ENCODE peak calls at places on chromosomes 11 and 22, in four cellular contexts. Z is endothelial cell, S is head of caudate nucleus, G is iPS-NIHi11. I is an unnamed sample.

GRCh38 chr11:3094223-3094824 is 37.1 kb upstream of the CARS1 start:
- DNase-seq in Z (no peak), S (no peak), G (no peak), I (no peak)

GRCh38 chr11:117281159-117281558 is 10.0 kb upstream of the BACE1-AS start:
- DNase-seq in Z (no peak), S (no peak), G (no peak), I (peak)

GRCh38 chr11:109000531-109000930 is 335.7 kb downstream of the DDX10 start:
- DNase-seq in Z (no peak), S (no peak), G (no peak), I (no peak)

GRCh38 chr11:112884012-112884767 is 77.0 kb upstream of the NCAM1 start:
- DNase-seq in Z (no peak), S (no peak), G (no peak), I (no peak)

GRCh38 chr11:58059011-58059358 is 28.2 kb downstream of the OR6Q1 start:
- DNase-seq in Z (no peak), S (no peak), G (peak), I (peak)

GRCh38 chr22:41833369-41834004 is 582 bp downstream of the SREBF2 start:
- DNase-seq in Z (peak), S (peak), G (peak), I (no peak)

GRCh38 chr22:30021881-30022619 is 58.2 kb upstream of the HORMAD2 start:
- DNase-seq in Z (no peak), S (no peak), G (no peak), I (no peak)

GRCh38 chr11:121521145-121522042 is 68.6 kb upstream of the SORL1-AS1 start:
- DNase-seq in Z (no peak), S (no peak), G (no peak), I (no peak)

GRCh38 chr22:43378011-43378704 is 33.7 kb upstream of the MPPED1 start:
- DNase-seq in Z (no peak), S (no peak), G (no peak), I (peak)

GRCh38 chr11:40434941-40435340 is 1024.5 kb downstream of the LRRC4C start:
- DNase-seq in Z (no peak), S (no peak), G (no peak), I (no peak)

GRCh38 chr11:61967924-61968757 is 707 bp upstream of the FTH1 start:
- DNase-seq in Z (peak), S (peak), G (no peak), I (peak)

GRCh38 chr22:19178065-19178658 is 374 bp downstream of the SLC25A1 start:
- DNase-seq in Z (peak), S (no peak), G (peak), I (peak)

GRCh38 chr22:45649809-45650208 is 21.8 kb upstream of the ATXN10 start:
- DNase-seq in Z (no peak), S (no peak), G (no peak), I (no peak)

GRCh38 chr11:66082936-66083698 is 13.0 kb downstream of the PACS1 start:
- DNase-seq in Z (no peak), S (no peak), G (no peak), I (no peak)

GRCh38 chr11:73143126-73143838 is 1.2 kb upstream of the FCHSD2 start:
- DNase-seq in Z (no peak), S (no peak), G (no peak), I (no peak)

GRCh38 chr22:47063071-47063509 is 300.6 kb downstream of the TBC1D22A start:
- DNase-seq in Z (no peak), S (no peak), G (no peak), I (no peak)

GRCh38 chr11:5596611-5597201 is at the start of gene TRIM6:
- DNase-seq in Z (peak), S (no peak), G (peak), I (peak)

GRCh38 chr11:21635359-21635758 is 557.5 kb upstream of the ANO5 start:
- DNase-seq in Z (no peak), S (no peak), G (no peak), I (no peak)

GRCh38 chr22:42151924-42152635 is 21.5 kb upstream of the CYP2D6 start:
- DNase-seq in Z (no peak), S (no peak), G (peak), I (no peak)

GRCh38 chr22:47393191-47393590 is 630.7 kb downstream of the TBC1D22A start:
- DNase-seq in Z (no peak), S (no peak), G (no peak), I (no peak)

GRCh38 chr22:31268281-31268680 is 24.0 kb downstream of the PIK3IP1 start:
- DNase-seq in Z (no peak), S (no peak), G (no peak), I (no peak)

GRCh38 chr11:74485868-74486267 is 7.7 kb downstream of the LIPT2 start:
- DNase-seq in Z (no peak), S (no peak), G (no peak), I (peak)

GRCh38 chr11:69272961-69273461 is 20.9 kb upstream of the MYEOV start:
- DNase-seq in Z (no peak), S (no peak), G (no peak), I (no peak)

GRCh38 chr11:59501931-59502330 is 1.4 kb upstream of the OR4D11 start:
- DNase-seq in Z (no peak), S (no peak), G (no peak), I (no peak)

GRCh38 chr11:43751726-43752125 is 71.2 kb downstream of the HSD17B12 start:
- DNase-seq in Z (no peak), S (no peak), G (no peak), I (no peak)

GRCh38 chr11:14519692-14520085 is 497 bp downstream of the PSMA1 start:
- DNase-seq in Z (no peak), S (no peak), G (no peak), I (no peak)

GRCh38 chr22:24247564-24248344 is 2.9 kb upstream of the GGT5 start:
- DNase-seq in Z (peak), S (peak), G (peak), I (peak)

GRCh38 chr11:65417702-65418430 is 4.7 kb upstream of the NEAT1 start:
- DNase-seq in Z (no peak), S (peak), G (no peak), I (peak)

GRCh38 chr22:41782316-41782715 is 18.2 kb upstream of the CCDC134 start:
- DNase-seq in Z (no peak), S (no peak), G (no peak), I (no peak)

GRCh38 chr11:11178671-11179070 is 174.4 kb downstream of the CSNK2A3 start:
- DNase-seq in Z (no peak), S (no peak), G (no peak), I (no peak)

GRCh38 chr11:115207166-115207591 is 297.0 kb downstream of the CADM1 start:
- DNase-seq in Z (no peak), S (no peak), G (no peak), I (peak)

GRCh38 chr11:46381836-46382643 is 571 bp downstream of the MDK start:
- DNase-seq in Z (peak), S (no peak), G (no peak), I (peak)

GRCh38 chr11:83910135-83910534 is 624.0 kb upstream of the CCDC90B start:
- DNase-seq in Z (no peak), S (no peak), G (no peak), I (no peak)

GRCh38 chr11:110376711-110377324 is 52.9 kb upstream of the FDX1 start:
- DNase-seq in Z (peak), S (peak), G (peak), I (peak)

GRCh38 chr22:17523925-17524324 is 39.4 kb upstream of the SLC25A18 start:
- DNase-seq in Z (no peak), S (no peak), G (no peak), I (no peak)

I was measured in mesendoderm.